ENCODE peak calls at places on chromosomes 4 and X, in ten cellular contexts. G is A549, P is astrocyte of the spinal cord, J is omental fat pad, Y is H54, D is T1000, Q is NCI-H146, A is MM.1S, T is nephron progenitor cell, B is ovary. X is an unnamed sample.

GRCh38 chr4:73012673-73013072 is 56.8 kb downstream of the COX18 start:
- DNase-seq in G (no peak), P (no peak), J (no peak), Y (no peak), D (no peak), Q (no peak), A (no peak), T (no peak), B (no peak), X (no peak)

GRCh38 chrX:112056886-112057285 is 25.7 kb downstream of the TRPC5 start:
- DNase-seq in G (no peak), P (no peak), J (no peak), Y (no peak), D (no peak), Q (no peak), A (peak), T (no peak), B (no peak), X (no peak)

GRCh38 chr4:126753592-126753991 is 879.2 kb upstream of the INTU start:
- DNase-seq in G (no peak), P (no peak), J (no peak), Y (no peak), D (no peak), Q (no peak), A (no peak), T (no peak), B (no peak), X (no peak)

GRCh38 chr4:169795585-169795984 is 37.8 kb upstream of the HPF1 start:
- DNase-seq in G (no peak), P (peak), J (no peak), Y (no peak), D (no peak), Q (no peak), A (no peak), T (peak), B (no peak), X (no peak)

GRCh38 chrX:130704053-130705038 is 198.7 kb downstream of the ENOX2 start:
- DNase-seq in G (no peak), P (peak), J (no peak), Y (no peak), D (no peak), Q (no peak), A (no peak), T (no peak), B (no peak), X (no peak)

GRCh38 chr4:73075832-73076231 is 6.3 kb upstream of the COX18 start:
- DNase-seq in G (no peak), P (no peak), J (no peak), Y (no peak), D (no peak), Q (no peak), A (no peak), T (no peak), B (no peak), X (no peak)

GRCh38 chr4:2909583-2909982 is 53.6 kb downstream of the NOP14 start:
- DNase-seq in G (no peak), P (no peak), J (no peak), Y (no peak), D (no peak), Q (no peak), A (no peak), T (no peak), B (no peak), X (no peak)

GRCh38 chrX:130300010-130300282 is 31.2 kb upstream of the ZNF280C start:
- DNase-seq in G (no peak), P (no peak), J (no peak), Y (no peak), D (no peak), Q (no peak), A (no peak), T (no peak), B (no peak), X (no peak)

GRCh38 chrX:153336988-153337387 is 3.0 kb downstream of the ZNF275 start:
- DNase-seq in G (no peak), P (no peak), J (no peak), Y (no peak), D (no peak), Q (no peak), A (no peak), T (no peak), B (no peak), X (no peak)

GRCh38 chr4:6727081-6727942 is 11.3 kb downstream of the BLOC1S4 start:
- DNase-seq in G (no peak), P (peak), J (no peak), Y (no peak), D (no peak), Q (peak), A (no peak), T (peak), B (no peak), X (no peak)

GRCh38 chr4:38683265-38683664 is 19.3 kb downstream of the KLF3 start:
- DNase-seq in G (no peak), P (no peak), J (no peak), Y (no peak), D (no peak), Q (no peak), A (no peak), T (no peak), B (no peak), X (no peak)

GRCh38 chr4:87551361-87551760 is 22.2 kb upstream of the SPARCL1 start:
- DNase-seq in G (no peak), P (no peak), J (no peak), Y (no peak), D (no peak), Q (no peak), A (no peak), T (no peak), B (no peak), X (no peak)

GRCh38 chr4:166143227-166143626 is 270.2 kb downstream of the TLL1 start:
- DNase-seq in G (no peak), P (peak), J (no peak), Y (peak), D (no peak), Q (no peak), A (peak), T (no peak), B (no peak), X (no peak)

GRCh38 chrX:68432648-68433047 is 647 bp downstream of the OPHN1 start:
- DNase-seq in G (no peak), P (peak), J (no peak), Y (no peak), D (no peak), Q (no peak), A (no peak), T (no peak), B (no peak), X (no peak)

GRCh38 chr4:76622126-76622525 is 187.1 kb downstream of the SHROOM3 start:
- DNase-seq in G (no peak), P (no peak), J (no peak), Y (no peak), D (no peak), Q (no peak), A (no peak), T (no peak), B (no peak), X (no peak)

GRCh38 chr4:52658671-52659015 is 458 bp downstream of the USP46 start:
- DNase-seq in G (peak), P (no peak), J (no peak), Y (no peak), D (no peak), Q (peak), A (no peak), T (no peak), B (peak), X (no peak)

GRCh38 chr4:116016201-116016600 is 902.8 kb upstream of the NDST4 start:
- DNase-seq in G (no peak), P (peak), J (no peak), Y (no peak), D (peak), Q (no peak), A (peak), T (no peak), B (no peak), X (no peak)

GRCh38 chr4:23477905-23478304 is 411.9 kb downstream of the PPARGC1A start:
- DNase-seq in G (no peak), P (no peak), J (no peak), Y (no peak), D (no peak), Q (no peak), A (no peak), T (no peak), B (no peak), X (no peak)

GRCh38 chrX:101176439-101176838 is 43.1 kb upstream of the DRP2 start:
- DNase-seq in G (no peak), P (no peak), J (no peak), Y (no peak), D (no peak), Q (no peak), A (no peak), T (no peak), B (no peak), X (no peak)

GRCh38 chrX:129161108-129161507 is 362.2 kb downstream of the SMARCA1 start:
- DNase-seq in G (no peak), P (no peak), J (no peak), Y (no peak), D (no peak), Q (no peak), A (no peak), T (no peak), B (no peak), X (no peak)

GRCh38 chr4:166673911-166674310 is 560.4 kb downstream of the SPOCK3 start:
- DNase-seq in G (no peak), P (no peak), J (no peak), Y (no peak), D (no peak), Q (no peak), A (no peak), T (no peak), B (no peak), X (no peak)

GRCh38 chrX:24014388-24015018 is 12.5 kb downstream of the KLHL15 start:
- DNase-seq in G (no peak), P (no peak), J (no peak), Y (no peak), D (no peak), Q (no peak), A (no peak), T (no peak), B (no peak), X (no peak)

GRCh38 chr4:78100060-78100459 is 42.9 kb downstream of the FRAS1 start:
- DNase-seq in G (no peak), P (peak), J (no peak), Y (no peak), D (no peak), Q (no peak), A (no peak), T (no peak), B (no peak), X (no peak)

GRCh38 chrX:153771686-153772607 is 7.9 kb downstream of the PLXNB3 start:
- DNase-seq in G (no peak), P (no peak), J (no peak), Y (no peak), D (no peak), Q (no peak), A (no peak), T (no peak), B (no peak), X (no peak)

X was measured in B cell.